ENCODE peak calls at places on chromosomes 4 and X, in ten cellular contexts. One of them, this sample, is unnamed.

GRCh38 chrX:17560385-17560784 is 176.9 kb upstream of the SCML1 start:
- DNase-seq in progenitor cell of endocrine pancreas: no peak
- DNase-seq in GM10248: no peak
- DNase-seq in CD4-positive, alpha-beta T cell: no peak
- DNase-seq in osteocyte: no peak
- DNase-seq in nephron progenitor cell: no peak
- DNase-seq in esophagus squamous epithelium: no peak
- DNase-seq in WTC11: no peak
- DNase-seq in cardiac fibroblast: no peak
- DNase-seq in fibroblast of villous mesenchyme: no peak
- DNase-seq in this sample: no peak

GRCh38 chr4:129603241-129603931 is 507.4 kb downstream of the C4orf33 start:
- DNase-seq in progenitor cell of endocrine pancreas: no peak
- DNase-seq in GM10248: no peak
- DNase-seq in CD4-positive, alpha-beta T cell: no peak
- DNase-seq in osteocyte: no peak
- DNase-seq in nephron progenitor cell: no peak
- DNase-seq in esophagus squamous epithelium: no peak
- DNase-seq in WTC11: no peak
- DNase-seq in cardiac fibroblast: no peak
- DNase-seq in fibroblast of villous mesenchyme: no peak
- DNase-seq in this sample: no peak

GRCh38 chrX:151753313-151754041 is 18.9 kb downstream of the CNGA2 start:
- DNase-seq in progenitor cell of endocrine pancreas: peak
- DNase-seq in GM10248: peak
- DNase-seq in CD4-positive, alpha-beta T cell: no peak
- DNase-seq in osteocyte: peak
- DNase-seq in nephron progenitor cell: peak
- DNase-seq in esophagus squamous epithelium: no peak
- DNase-seq in WTC11: peak
- DNase-seq in cardiac fibroblast: peak
- DNase-seq in fibroblast of villous mesenchyme: peak
- DNase-seq in this sample: no peak

GRCh38 chr4:131638776-131639175 is 1510.3 kb upstream of the PCDH10 start:
- DNase-seq in progenitor cell of endocrine pancreas: no peak
- DNase-seq in GM10248: no peak
- DNase-seq in CD4-positive, alpha-beta T cell: no peak
- DNase-seq in osteocyte: no peak
- DNase-seq in nephron progenitor cell: no peak
- DNase-seq in esophagus squamous epithelium: no peak
- DNase-seq in WTC11: no peak
- DNase-seq in cardiac fibroblast: no peak
- DNase-seq in fibroblast of villous mesenchyme: peak
- DNase-seq in this sample: no peak

GRCh38 chrX:132728296-132728695 is 230.1 kb downstream of the HS6ST2 start:
- DNase-seq in progenitor cell of endocrine pancreas: no peak
- DNase-seq in GM10248: no peak
- DNase-seq in CD4-positive, alpha-beta T cell: no peak
- DNase-seq in osteocyte: peak
- DNase-seq in nephron progenitor cell: no peak
- DNase-seq in esophagus squamous epithelium: no peak
- DNase-seq in WTC11: no peak
- DNase-seq in cardiac fibroblast: no peak
- DNase-seq in fibroblast of villous mesenchyme: no peak
- DNase-seq in this sample: no peak

GRCh38 chr4:145132521-145133098 is 34.5 kb downstream of the ABCE1 start:
- DNase-seq in progenitor cell of endocrine pancreas: no peak
- DNase-seq in GM10248: peak
- DNase-seq in CD4-positive, alpha-beta T cell: no peak
- DNase-seq in osteocyte: no peak
- DNase-seq in nephron progenitor cell: no peak
- DNase-seq in esophagus squamous epithelium: no peak
- DNase-seq in WTC11: no peak
- DNase-seq in cardiac fibroblast: peak
- DNase-seq in fibroblast of villous mesenchyme: peak
- DNase-seq in this sample: no peak

GRCh38 chrX:149818652-149819051 is 36.9 kb downstream of the MAGEA9 start:
- DNase-seq in progenitor cell of endocrine pancreas: no peak
- DNase-seq in GM10248: no peak
- DNase-seq in CD4-positive, alpha-beta T cell: no peak
- DNase-seq in osteocyte: no peak
- DNase-seq in nephron progenitor cell: no peak
- DNase-seq in esophagus squamous epithelium: no peak
- DNase-seq in WTC11: no peak
- DNase-seq in cardiac fibroblast: no peak
- DNase-seq in fibroblast of villous mesenchyme: no peak
- DNase-seq in this sample: no peak

GRCh38 chr4:14035076-14035475 is 407.6 kb upstream of the BOD1L1 start:
- DNase-seq in progenitor cell of endocrine pancreas: no peak
- DNase-seq in GM10248: no peak
- DNase-seq in CD4-positive, alpha-beta T cell: no peak
- DNase-seq in osteocyte: no peak
- DNase-seq in nephron progenitor cell: no peak
- DNase-seq in esophagus squamous epithelium: no peak
- DNase-seq in WTC11: no peak
- DNase-seq in cardiac fibroblast: no peak
- DNase-seq in fibroblast of villous mesenchyme: no peak
- DNase-seq in this sample: no peak

GRCh38 chrX:11768039-11768438 is 10.0 kb downstream of the MSL3 start:
- DNase-seq in progenitor cell of endocrine pancreas: no peak
- DNase-seq in GM10248: peak
- DNase-seq in CD4-positive, alpha-beta T cell: no peak
- DNase-seq in osteocyte: no peak
- DNase-seq in nephron progenitor cell: no peak
- DNase-seq in esophagus squamous epithelium: no peak
- DNase-seq in WTC11: no peak
- DNase-seq in cardiac fibroblast: no peak
- DNase-seq in fibroblast of villous mesenchyme: no peak
- DNase-seq in this sample: no peak

GRCh38 chr4:167021545-167022155 is 212.6 kb downstream of the SPOCK3 start:
- DNase-seq in progenitor cell of endocrine pancreas: peak
- DNase-seq in GM10248: peak
- DNase-seq in CD4-positive, alpha-beta T cell: peak
- DNase-seq in osteocyte: peak
- DNase-seq in nephron progenitor cell: peak
- DNase-seq in esophagus squamous epithelium: no peak
- DNase-seq in WTC11: peak
- DNase-seq in cardiac fibroblast: peak
- DNase-seq in fibroblast of villous mesenchyme: peak
- DNase-seq in this sample: peak

GRCh38 chrX:23901805-23902204 is 5.9 kb downstream of the APOO start:
- DNase-seq in progenitor cell of endocrine pancreas: no peak
- DNase-seq in GM10248: peak
- DNase-seq in CD4-positive, alpha-beta T cell: peak
- DNase-seq in osteocyte: no peak
- DNase-seq in nephron progenitor cell: peak
- DNase-seq in esophagus squamous epithelium: peak
- DNase-seq in WTC11: no peak
- DNase-seq in cardiac fibroblast: peak
- DNase-seq in fibroblast of villous mesenchyme: peak
- DNase-seq in this sample: peak

GRCh38 chrX:44152867-44153266 is 179.7 kb upstream of the NDP start:
- DNase-seq in progenitor cell of endocrine pancreas: no peak
- DNase-seq in GM10248: no peak
- DNase-seq in CD4-positive, alpha-beta T cell: no peak
- DNase-seq in osteocyte: no peak
- DNase-seq in nephron progenitor cell: no peak
- DNase-seq in esophagus squamous epithelium: no peak
- DNase-seq in WTC11: no peak
- DNase-seq in cardiac fibroblast: peak
- DNase-seq in fibroblast of villous mesenchyme: peak
- DNase-seq in this sample: no peak

GRCh38 chr4:1350169-1350520 is 3.1 kb downstream of the UVSSA start:
- DNase-seq in progenitor cell of endocrine pancreas: no peak
- DNase-seq in GM10248: no peak
- DNase-seq in CD4-positive, alpha-beta T cell: no peak
- DNase-seq in osteocyte: no peak
- DNase-seq in nephron progenitor cell: no peak
- DNase-seq in esophagus squamous epithelium: no peak
- DNase-seq in WTC11: no peak
- DNase-seq in cardiac fibroblast: no peak
- DNase-seq in fibroblast of villous mesenchyme: no peak
- DNase-seq in this sample: no peak
- TF ChIP-seq CTCF in progenitor cell of endocrine pancreas: no peak
- TF ChIP-seq CTCF in GM10248: no peak
- TF ChIP-seq CTCF in CD4-positive, alpha-beta T cell: no peak
- TF ChIP-seq CTCF in osteocyte: no peak
- TF ChIP-seq CTCF in nephron progenitor cell: no peak
- TF ChIP-seq CTCF in esophagus squamous epithelium: no peak
- TF ChIP-seq CTCF in WTC11: no peak
- TF ChIP-seq CTCF in cardiac fibroblast: no peak
- TF ChIP-seq CTCF in fibroblast of villous mesenchyme: no peak
- TF ChIP-seq CTCF in this sample: no peak

DNA sequence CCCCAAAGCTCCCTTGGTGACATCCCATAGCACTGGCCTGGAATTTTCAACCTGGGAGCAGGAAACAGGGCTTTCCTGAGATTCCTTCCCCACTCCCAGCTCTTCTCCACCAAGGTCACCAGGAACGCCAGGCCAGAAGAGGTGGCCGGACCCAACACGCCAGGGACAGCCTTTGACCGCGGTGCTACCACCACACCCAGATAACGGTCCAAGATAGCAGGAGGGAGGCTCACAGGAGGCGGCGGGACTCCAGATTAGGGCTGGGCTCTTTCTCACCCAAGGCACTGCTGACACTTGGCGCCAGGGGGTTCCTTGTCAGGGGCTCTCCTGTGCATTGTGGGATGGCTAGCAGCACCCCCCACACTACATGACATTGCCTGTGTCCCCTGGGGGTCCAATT is 22.9 kb downstream of the ZFYVE28 start:
- DNase-seq in progenitor cell of endocrine pancreas: no peak
- DNase-seq in GM10248: no peak
- DNase-seq in CD4-positive, alpha-beta T cell: no peak
- DNase-seq in osteocyte: no peak
- DNase-seq in nephron progenitor cell: no peak
- DNase-seq in esophagus squamous epithelium: no peak
- DNase-seq in WTC11: no peak
- DNase-seq in cardiac fibroblast: no peak
- DNase-seq in fibroblast of villous mesenchyme: no peak
- DNase-seq in this sample: no peak
- TF ChIP-seq CTCF in progenitor cell of endocrine pancreas: no peak
- TF ChIP-seq CTCF in GM10248: no peak
- TF ChIP-seq CTCF in CD4-positive, alpha-beta T cell: no peak
- TF ChIP-seq CTCF in osteocyte: no peak
- TF ChIP-seq CTCF in nephron progenitor cell: no peak
- TF ChIP-seq CTCF in esophagus squamous epithelium: no peak
- TF ChIP-seq CTCF in WTC11: no peak
- TF ChIP-seq CTCF in cardiac fibroblast: no peak
- TF ChIP-seq CTCF in fibroblast of villous mesenchyme: no peak
- TF ChIP-seq CTCF in this sample: no peak

DNA sequence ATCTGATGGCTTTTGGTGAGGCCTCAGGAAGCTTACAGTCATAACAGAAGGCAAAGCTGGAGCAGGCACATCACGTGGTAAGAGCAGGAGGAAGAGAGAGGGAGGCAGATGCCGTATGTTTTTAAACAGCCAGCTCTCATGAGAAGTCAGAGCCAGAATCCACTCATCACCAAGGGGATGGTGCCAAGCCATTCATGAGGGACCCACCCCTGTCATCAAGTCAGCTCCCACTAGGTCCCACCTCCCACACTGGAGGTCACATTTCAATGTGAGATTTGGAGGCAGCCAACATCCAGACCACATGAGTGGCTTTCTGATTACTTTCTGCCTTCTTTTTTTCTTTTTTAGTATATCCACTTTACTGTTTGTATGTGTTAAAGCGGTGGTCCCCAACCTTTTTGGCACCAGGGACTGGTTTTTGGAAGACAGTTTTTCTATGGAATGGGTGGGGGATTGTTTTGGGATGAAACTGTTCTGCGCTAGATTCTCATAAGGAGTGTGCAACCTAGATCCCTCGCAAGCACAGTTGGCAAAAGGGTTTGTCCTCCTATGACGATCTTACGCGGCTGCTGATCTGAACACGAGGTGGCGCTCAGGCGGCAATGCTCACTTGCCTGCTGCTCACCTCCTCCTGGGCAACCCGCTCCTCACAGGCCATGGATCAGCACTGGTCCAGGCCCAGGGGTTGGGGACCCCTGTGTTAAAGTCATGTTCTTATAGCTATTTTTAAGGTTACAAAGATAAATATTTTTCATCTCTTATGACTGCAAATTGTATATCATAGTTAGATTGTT is 61.7 kb downstream of the SLIT2 start:
- DNase-seq in progenitor cell of endocrine pancreas: peak
- DNase-seq in GM10248: no peak
- DNase-seq in CD4-positive, alpha-beta T cell: no peak
- DNase-seq in osteocyte: no peak
- DNase-seq in nephron progenitor cell: peak
- DNase-seq in esophagus squamous epithelium: no peak
- DNase-seq in WTC11: peak
- DNase-seq in cardiac fibroblast: no peak
- DNase-seq in fibroblast of villous mesenchyme: no peak
- DNase-seq in this sample: no peak
- TF ChIP-seq CTCF in progenitor cell of endocrine pancreas: peak
- TF ChIP-seq CTCF in GM10248: peak
- TF ChIP-seq CTCF in CD4-positive, alpha-beta T cell: no peak
- TF ChIP-seq CTCF in osteocyte: no peak
- TF ChIP-seq CTCF in nephron progenitor cell: peak
- TF ChIP-seq CTCF in esophagus squamous epithelium: no peak
- TF ChIP-seq CTCF in WTC11: peak
- TF ChIP-seq CTCF in cardiac fibroblast: no peak
- TF ChIP-seq CTCF in fibroblast of villous mesenchyme: no peak
- TF ChIP-seq CTCF in this sample: peak

GRCh38 chr4:48905363-48906015 is 1.1 kb downstream of the OCIAD2 start:
- DNase-seq in progenitor cell of endocrine pancreas: no peak
- DNase-seq in GM10248: no peak
- DNase-seq in CD4-positive, alpha-beta T cell: no peak
- DNase-seq in osteocyte: no peak
- DNase-seq in nephron progenitor cell: no peak
- DNase-seq in esophagus squamous epithelium: no peak
- DNase-seq in WTC11: no peak
- DNase-seq in cardiac fibroblast: peak
- DNase-seq in fibroblast of villous mesenchyme: no peak
- DNase-seq in this sample: peak

GRCh38 chr4:48904541-48905142 is 1.9 kb downstream of the OCIAD2 start:
- DNase-seq in progenitor cell of endocrine pancreas: no peak
- DNase-seq in GM10248: no peak
- DNase-seq in CD4-positive, alpha-beta T cell: no peak
- DNase-seq in osteocyte: no peak
- DNase-seq in nephron progenitor cell: no peak
- DNase-seq in esophagus squamous epithelium: no peak
- DNase-seq in WTC11: no peak
- DNase-seq in cardiac fibroblast: no peak
- DNase-seq in fibroblast of villous mesenchyme: no peak
- DNase-seq in this sample: no peak

GRCh38 chr4:48907706-48908477 is 1.3 kb upstream of the OCIAD2 start:
- DNase-seq in progenitor cell of endocrine pancreas: no peak
- DNase-seq in GM10248: no peak
- DNase-seq in CD4-positive, alpha-beta T cell: no peak
- DNase-seq in osteocyte: no peak
- DNase-seq in nephron progenitor cell: no peak
- DNase-seq in esophagus squamous epithelium: no peak
- DNase-seq in WTC11: no peak
- DNase-seq in cardiac fibroblast: no peak
- DNase-seq in fibroblast of villous mesenchyme: no peak
- DNase-seq in this sample: no peak

GRCh38 chr4:48908687-48909086 is 2.1 kb upstream of the OCIAD2 start:
- DNase-seq in progenitor cell of endocrine pancreas: no peak
- DNase-seq in GM10248: no peak
- DNase-seq in CD4-positive, alpha-beta T cell: no peak
- DNase-seq in osteocyte: no peak
- DNase-seq in nephron progenitor cell: no peak
- DNase-seq in esophagus squamous epithelium: no peak
- DNase-seq in WTC11: no peak
- DNase-seq in cardiac fibroblast: no peak
- DNase-seq in fibroblast of villous mesenchyme: no peak
- DNase-seq in this sample: no peak

GRCh38 chr4:48906283-48907173 is at the start of gene OCIAD2:
- DNase-seq in progenitor cell of endocrine pancreas: peak
- DNase-seq in GM10248: peak
- DNase-seq in CD4-positive, alpha-beta T cell: peak
- DNase-seq in osteocyte: no peak
- DNase-seq in nephron progenitor cell: peak
- DNase-seq in esophagus squamous epithelium: peak
- DNase-seq in WTC11: peak
- DNase-seq in cardiac fibroblast: peak
- DNase-seq in fibroblast of villous mesenchyme: peak
- DNase-seq in this sample: peak
- TF ChIP-seq CTCF in progenitor cell of endocrine pancreas: peak
- TF ChIP-seq CTCF in GM10248: peak
- TF ChIP-seq CTCF in CD4-positive, alpha-beta T cell: peak
- TF ChIP-seq CTCF in osteocyte: no peak
- TF ChIP-seq CTCF in nephron progenitor cell: no peak
- TF ChIP-seq CTCF in esophagus squamous epithelium: no peak
- TF ChIP-seq CTCF in WTC11: no peak
- TF ChIP-seq CTCF in cardiac fibroblast: no peak
- TF ChIP-seq CTCF in fibroblast of villous mesenchyme: no peak
- TF ChIP-seq CTCF in this sample: no peak

This sample was measured in kidney epithelial cell.